ENCODE peak calls at places on chromosomes 4 and X, in five cellular contexts. One of them, this sample, is unnamed.

GRCh38 chr4:136281307-136281706 is 1251.0 kb downstream of the PCDH18 start:
- DNase-seq in EL: no peak
- DNase-seq in foreskin keratinocyte: no peak
- DNase-seq in caudate nucleus: no peak
- DNase-seq in putamen: no peak
- DNase-seq in this sample: no peak

GRCh38 chrX:145773006-145773405 is 44.6 kb upstream of the SLITRK2 start:
- DNase-seq in foreskin keratinocyte: no peak
- DNase-seq in caudate nucleus: no peak
- DNase-seq in putamen: peak
- DNase-seq in EL: no peak
- DNase-seq in this sample: no peak

GRCh38 chr4:40058854-40059253 is 2.2 kb downstream of the N4BP2 start:
- DNase-seq in caudate nucleus: no peak
- DNase-seq in EL: no peak
- DNase-seq in putamen: no peak
- DNase-seq in foreskin keratinocyte: no peak
- DNase-seq in this sample: no peak

GRCh38 chrX:45202171-45202570 is 1.5 kb upstream of the DIPK2B start:
- DNase-seq in putamen: no peak
- DNase-seq in caudate nucleus: no peak
- DNase-seq in EL: no peak
- DNase-seq in foreskin keratinocyte: no peak
- DNase-seq in this sample: no peak

GRCh38 chrX:133699023-133699728 is 283.9 kb upstream of the GPC4 start:
- DNase-seq in foreskin keratinocyte: no peak
- DNase-seq in EL: no peak
- DNase-seq in putamen: no peak
- DNase-seq in caudate nucleus: no peak
- DNase-seq in this sample: no peak

GRCh38 chr4:101419324-101420135 is 72.2 kb upstream of the PPP3CA start:
- DNase-seq in foreskin keratinocyte: no peak
- DNase-seq in EL: no peak
- DNase-seq in putamen: no peak
- DNase-seq in caudate nucleus: no peak
- DNase-seq in this sample: no peak

GRCh38 chrX:124217289-124218251 is 114.9 kb upstream of the TEX13D start:
- DNase-seq in foreskin keratinocyte: peak
- DNase-seq in caudate nucleus: no peak
- DNase-seq in EL: peak
- DNase-seq in putamen: peak
- DNase-seq in this sample: no peak

GRCh38 chrX:70470850-70471289 is 26.2 kb downstream of the DLG3 start:
- DNase-seq in putamen: no peak
- DNase-seq in foreskin keratinocyte: no peak
- DNase-seq in EL: no peak
- DNase-seq in caudate nucleus: no peak
- DNase-seq in this sample: no peak

GRCh38 chrX:123138473-123138872 is 45.6 kb upstream of the GRIA3 start:
- DNase-seq in putamen: peak
- DNase-seq in EL: peak
- DNase-seq in caudate nucleus: no peak
- DNase-seq in foreskin keratinocyte: peak
- DNase-seq in this sample: no peak

GRCh38 chr4:93016350-93016749 is 712.6 kb downstream of the GRID2 start:
- DNase-seq in EL: no peak
- DNase-seq in putamen: no peak
- DNase-seq in caudate nucleus: no peak
- DNase-seq in foreskin keratinocyte: no peak
- DNase-seq in this sample: no peak

GRCh38 chr4:1512738-1513660 is 106.8 kb upstream of the NKX1-1 start:
- DNase-seq in putamen: no peak
- DNase-seq in caudate nucleus: no peak
- DNase-seq in EL: peak
- DNase-seq in foreskin keratinocyte: no peak
- DNase-seq in this sample: no peak

GRCh38 chr4:82744284-82744963 is 54.2 kb downstream of the SCD5 start:
- DNase-seq in EL: no peak
- DNase-seq in caudate nucleus: no peak
- DNase-seq in putamen: no peak
- DNase-seq in foreskin keratinocyte: peak
- DNase-seq in this sample: peak

GRCh38 chrX:101759000-101759399 is 99.3 kb upstream of the ARMCX2 start:
- DNase-seq in EL: peak
- DNase-seq in foreskin keratinocyte: no peak
- DNase-seq in putamen: peak
- DNase-seq in caudate nucleus: no peak
- DNase-seq in this sample: no peak

GRCh38 chr4:189414021-189414420 is 526.7 kb upstream of the FRG1 start:
- DNase-seq in EL: no peak
- DNase-seq in putamen: no peak
- DNase-seq in caudate nucleus: no peak
- DNase-seq in foreskin keratinocyte: no peak
- DNase-seq in this sample: no peak

GRCh38 chr4:88606832-88607231 is 14.6 kb downstream of the HERC3 start:
- DNase-seq in foreskin keratinocyte: peak
- DNase-seq in caudate nucleus: no peak
- DNase-seq in EL: no peak
- DNase-seq in putamen: no peak
- DNase-seq in this sample: peak

GRCh38 chrX:85244411-85245210 is 820 bp downstream of the ZNF711 start:
- DNase-seq in foreskin keratinocyte: no peak
- DNase-seq in putamen: peak
- DNase-seq in caudate nucleus: peak
- DNase-seq in EL: no peak
- DNase-seq in this sample: no peak

GRCh38 chr4:156475322-156475721 is 496.3 kb downstream of the PDGFC start:
- DNase-seq in putamen: no peak
- DNase-seq in foreskin keratinocyte: peak
- DNase-seq in caudate nucleus: no peak
- DNase-seq in EL: peak
- DNase-seq in this sample: peak

GRCh38 chr4:1458581-1458980 is 52.3 kb upstream of the NKX1-1 start:
- DNase-seq in foreskin keratinocyte: no peak
- DNase-seq in putamen: no peak
- DNase-seq in caudate nucleus: no peak
- DNase-seq in EL: no peak
- DNase-seq in this sample: no peak

GRCh38 chrX:94123062-94123461 is 449.1 kb downstream of the FAM133A start:
- DNase-seq in foreskin keratinocyte: peak
- DNase-seq in EL: no peak
- DNase-seq in putamen: no peak
- DNase-seq in caudate nucleus: no peak
- DNase-seq in this sample: no peak

GRCh38 chr4:94892051-94892450 is 134.3 kb downstream of the BMPR1B start:
- DNase-seq in EL: no peak
- DNase-seq in foreskin keratinocyte: peak
- DNase-seq in putamen: no peak
- DNase-seq in caudate nucleus: no peak
- DNase-seq in this sample: no peak

GRCh38 chr4:43132010-43132582 is 239.6 kb downstream of the GRXCR1 start:
- DNase-seq in caudate nucleus: peak
- DNase-seq in foreskin keratinocyte: peak
- DNase-seq in EL: peak
- DNase-seq in putamen: peak
- DNase-seq in this sample: no peak

GRCh38 chr4:2837904-2838496 is 5.6 kb upstream of the ADD1 start:
- DNase-seq in EL: peak
- DNase-seq in foreskin keratinocyte: no peak
- DNase-seq in caudate nucleus: peak
- DNase-seq in putamen: peak
- DNase-seq in this sample: no peak

GRCh38 chrX:7100022-7100421 is 47.5 kb upstream of the STS start:
- DNase-seq in putamen: no peak
- DNase-seq in foreskin keratinocyte: no peak
- DNase-seq in caudate nucleus: no peak
- DNase-seq in EL: no peak
- DNase-seq in this sample: no peak

GRCh38 chr4:122119739-122120138 is 32.4 kb upstream of the BLTP1 start:
- DNase-seq in caudate nucleus: no peak
- DNase-seq in putamen: no peak
- DNase-seq in EL: no peak
- DNase-seq in foreskin keratinocyte: no peak
- DNase-seq in this sample: no peak

GRCh38 chrX:41386222-41386990 is 52.4 kb downstream of the DDX3X start:
- DNase-seq in foreskin keratinocyte: no peak
- DNase-seq in caudate nucleus: no peak
- DNase-seq in putamen: peak
- DNase-seq in EL: no peak
- DNase-seq in this sample: no peak

GRCh38 chrX:19680580-19680979 is 165.3 kb upstream of the MAP3K15 start:
- DNase-seq in putamen: no peak
- DNase-seq in EL: no peak
- DNase-seq in caudate nucleus: no peak
- DNase-seq in foreskin keratinocyte: no peak
- DNase-seq in this sample: no peak

This sample was measured in epithelial cell of prostate.